ENCODE peak calls at places on chromosomes 7 and 10, in five cellular contexts. C, L, W, V and O are unnamed samples.
A peak's percentile ranks its signal among the peaks of the same experiment; 100 is the strongest.

GRCh38 chr7:73773700-73774517 is 3.8 kb upstream of the CLDN3 start:
- DNase-seq in C (no peak), W (no peak), V (no peak), L (no peak), O (no peak)

GRCh38 chr10:17088118-17088806 is 41.3 kb downstream of the CUBN start:
- DNase-seq in W (peak; percentile 71), V (peak; percentile 56), C (peak; percentile 90), L (no peak), O (no peak)

GRCh38 chr7:139488810-139489209 is 5.3 kb upstream of the KLRG2 start:
- DNase-seq in W (no peak), L (no peak), V (peak; percentile 4), C (peak; percentile 20), O (no peak)

GRCh38 chr10:69866688-69867461 is 65.2 kb downstream of the COL13A1 start:
- DNase-seq in V (peak; percentile 89), L (no peak), C (peak; percentile 90), W (peak; percentile 78), O (no peak)

GRCh38 chr10:52486840-52487611 is 172.9 kb downstream of the DKK1 start:
- DNase-seq in W (peak; percentile 90), V (peak; percentile 64), L (no peak), C (peak; percentile 89), O (no peak)

GRCh38 chr7:35787925-35788324 is 12.9 kb upstream of the SEPTIN7 start:
- DNase-seq in W (no peak), V (no peak), L (no peak), C (no peak), O (no peak)

GRCh38 chr10:100163704-100164621 is 21.9 kb downstream of the ERLIN1 start:
- DNase-seq in W (peak; percentile 51), C (peak; percentile 35), L (no peak), V (peak; percentile 25), O (no peak)

GRCh38 chr7:75546272-75547015 is 54.3 kb downstream of the SPDYE5 start:
- DNase-seq in L (peak; percentile 63), V (no peak), W (no peak), C (no peak), O (no peak)

GRCh38 chr7:136294977-136295376 is 317.8 kb upstream of the MTPN start:
- DNase-seq in V (no peak), C (no peak), L (peak; percentile 9), W (no peak), O (peak; percentile 84)

GRCh38 chr7:35839860-35840854 is 39.3 kb downstream of the SEPTIN7 start:
- DNase-seq in W (peak; percentile 17), L (no peak), V (peak; percentile 60), C (peak; percentile 78), O (peak; percentile 47)

GRCh38 chr7:103644319-103644718 is 198.3 kb upstream of the SLC26A5 start:
- DNase-seq in W (no peak), C (no peak), L (no peak), V (no peak), O (no peak)

GRCh38 chr10:131748191-131748590 is 152.6 kb upstream of the PPP2R2D start:
- DNase-seq in V (no peak), L (no peak), W (no peak), C (no peak), O (no peak)

GRCh38 chr7:146772581-146772980 is 656.0 kb downstream of the CNTNAP2 start:
- DNase-seq in L (no peak), W (no peak), V (no peak), C (no peak), O (no peak)

GRCh38 chr7:54904986-54905385 is 113.8 kb upstream of the EGFR start:
- DNase-seq in L (no peak), W (no peak), V (no peak), C (no peak), O (no peak)

GRCh38 chr7:157815061-157816022 is 478.5 kb downstream of the DNAJB6 start:
- DNase-seq in W (no peak), L (no peak), C (no peak), V (no peak), O (no peak)

GRCh38 chr7:26694156-26694555 is 170.2 kb downstream of the SKAP2 start:
- DNase-seq in V (no peak), L (no peak), W (peak; percentile 26), C (no peak), O (no peak)

GRCh38 chr10:132297521-132297920 is 10.2 kb downstream of the STK32C start:
- DNase-seq in L (no peak), W (no peak), C (no peak), V (no peak), O (no peak)

GRCh38 chr7:121005996-121006565 is 17.6 kb downstream of the CPED1 start:
- DNase-seq in W (no peak), C (no peak), L (no peak), V (peak; percentile 48), O (no peak)

GRCh38 chr10:86654411-86655172 is at the start of gene OPN4:
- DNase-seq in W (no peak), V (peak; percentile 37), C (no peak), L (peak; percentile 31), O (no peak)

GRCh38 chr7:30134523-30135270 is at the start of gene MTURN:
- DNase-seq in V (peak; percentile 86), W (peak; percentile 76), L (peak; percentile 91), C (peak; percentile 97), O (peak; percentile 95)

GRCh38 chr10:113027574-113028392 is 77.7 kb downstream of the TCF7L2 start:
- DNase-seq in C (peak; percentile 37), W (no peak), V (peak; percentile 82), L (no peak), O (no peak)

GRCh38 chr7:30465342-30466170 is 13.0 kb downstream of the NOD1 start:
- DNase-seq in V (peak; percentile 31), W (no peak), C (peak; percentile 73), L (no peak), O (no peak)

GRCh38 chr10:130745831-130746230 is 565.7 kb downstream of the TCERG1L start:
- DNase-seq in V (no peak), W (no peak), C (no peak), L (no peak), O (no peak)

GRCh38 chr10:130745251-130745650 is 566.3 kb downstream of the TCERG1L start:
- DNase-seq in C (no peak), W (no peak), L (no peak), V (no peak), O (no peak)

GRCh38 chr10:130747946-130748345 is 563.6 kb downstream of the TCERG1L start:
- DNase-seq in V (no peak), C (no peak), L (no peak), W (no peak), O (no peak)

GRCh38 chr10:130747359-130747758 is 564.2 kb downstream of the TCERG1L start:
- DNase-seq in L (no peak), V (no peak), C (no peak), W (no peak), O (no peak)

DNA sequence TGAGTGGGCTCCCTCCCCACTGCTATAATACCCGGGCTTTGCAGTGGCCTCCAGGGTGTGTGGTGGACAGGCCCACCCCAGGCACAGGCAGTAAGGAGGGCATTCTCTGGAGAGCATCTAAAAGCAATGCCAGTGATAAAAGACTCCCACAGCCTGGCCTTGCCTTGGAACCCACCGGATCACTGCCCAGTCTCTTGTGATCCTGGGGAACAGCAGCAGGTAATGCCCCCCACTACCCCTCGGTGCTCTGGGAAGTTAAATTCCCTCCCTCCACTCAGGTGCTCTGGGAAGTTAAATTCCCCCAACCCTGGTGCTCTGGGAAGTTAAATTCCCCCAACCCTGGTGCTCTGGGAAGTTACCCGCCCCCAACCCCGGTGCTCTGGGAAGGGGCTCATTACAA is 565.2 kb downstream of the TCERG1L start:
- DNase-seq in V (no peak), C (no peak), L (no peak), W (no peak), O (no peak)
- H3K27ac ChIP-seq in V (no peak overlapping the region), C (no peak overlapping the region), L (no peak overlapping the region), W (no peak overlapping the region), O (no peak overlapping the region)

GRCh38 chr7:1647961-1648631 is 22.0 kb upstream of the ELFN1 start:
- DNase-seq in L (peak; percentile 92), V (no peak), W (no peak), C (peak; percentile 38), O (no peak)
- H2AFZ ChIP-seq in L (peak overlapping the region; percentile 84), V (no peak overlapping the region), W (no peak overlapping the region), C (peak overlapping the region; percentile 23), O (no peak overlapping the region)

DNA sequence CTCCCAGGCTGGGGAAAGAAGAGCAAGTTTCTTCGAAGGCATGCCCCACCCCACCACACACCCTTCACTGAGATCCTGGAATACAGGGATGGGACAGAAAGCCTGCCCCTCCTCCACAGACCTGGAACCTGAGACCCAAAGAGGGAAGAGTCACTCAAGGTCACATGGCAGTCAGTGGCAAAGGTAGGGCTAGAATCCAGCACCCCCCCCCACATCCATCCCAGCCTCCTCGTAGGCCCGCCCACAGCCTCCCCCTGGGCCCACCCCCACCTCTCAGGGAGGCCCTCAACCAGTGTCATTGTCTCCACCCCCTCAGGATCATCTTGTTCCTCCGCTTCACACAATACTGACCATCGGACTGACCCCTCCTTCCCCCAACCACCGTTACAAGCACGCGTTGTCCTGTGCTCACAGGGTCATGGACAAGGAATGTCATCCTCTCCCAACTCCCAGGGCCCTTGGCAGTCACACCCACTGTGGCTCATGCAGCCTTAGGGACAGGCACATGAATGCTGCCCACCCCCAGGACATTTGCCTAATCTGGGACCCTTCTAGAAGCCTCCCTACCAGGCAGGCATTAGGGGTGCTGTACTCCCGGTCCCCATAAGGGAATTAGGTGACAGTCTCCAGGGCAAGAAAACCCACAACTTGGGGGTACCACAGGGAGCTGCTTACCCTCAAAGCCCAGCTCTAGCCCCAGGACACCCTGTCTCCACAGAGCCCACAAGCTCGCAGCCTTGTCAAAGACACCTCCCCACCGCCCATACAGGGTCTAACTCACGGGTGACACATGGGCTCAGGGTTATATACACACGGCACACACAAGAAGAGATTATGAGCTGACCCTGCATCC is 1.4 kb downstream of the KCNH2 start:
- DNase-seq in C (no peak), L (peak; percentile 85), W (no peak), V (no peak), O (no peak)
- H3K27me3 ChIP-seq in C (peaks cover 53% of the 10 kb centered on the region), L (peaks cover 21% of the 10 kb centered on the region), W (peaks cover 25% of the 10 kb centered on the region), V (peaks cover 91% of the 10 kb centered on the region), O (no peaks in the 10 kb centered on the region)

GRCh38 chr10:95408148-95408930 is 117.5 kb upstream of the PDLIM1 start:
- DNase-seq in C (peak; percentile 9), W (no peak), V (no peak), L (no peak), O (no peak)
- H3K27ac ChIP-seq in C (no peak overlapping the region), W (no peak overlapping the region), V (no peak overlapping the region), L (no peak overlapping the region), O (no peak overlapping the region)

DNA sequence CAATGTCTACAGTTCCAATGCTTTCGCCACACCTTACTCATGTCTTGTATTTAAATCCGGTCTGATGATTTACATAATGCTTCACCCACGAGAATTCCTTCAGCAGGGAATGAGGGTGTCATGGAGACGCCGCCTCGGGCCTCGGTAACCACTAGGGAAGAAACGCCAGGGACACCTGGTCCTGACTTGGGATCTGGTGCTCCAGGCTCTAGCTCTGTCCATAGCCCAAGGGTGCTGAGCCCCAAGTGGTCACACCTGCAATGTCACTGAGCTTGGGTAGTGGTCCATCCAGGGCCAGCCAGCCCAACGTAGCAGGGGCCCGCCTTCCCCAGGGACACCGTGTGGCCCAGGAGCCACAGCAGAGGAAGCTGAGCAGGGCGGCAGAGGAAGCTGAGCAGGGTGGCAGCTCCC is 37.4 kb downstream of the PRKAG2 start:
- DNase-seq in W (no peak), V (no peak), L (no peak), C (no peak), O (peak; percentile 45)
- H2AFZ ChIP-seq in W (no peak overlapping the region), V (no peak overlapping the region), L (no peak overlapping the region), C (no peak overlapping the region), O (peak overlapping the region; percentile 17)